ENCODE peak calls at places on chromosomes 7 and 10, in eight cellular contexts. R is mammary epithelial cell; C is HEK293T; W is stimulated activated CD4-positive, alpha-beta T cell treated with anti-CD3 and anti-CD28 coated beads, Interleukin-15, amount 100 ng/mL, for 1 hour; D is occipital lobe; P is activated T-helper 1 cell treated with Interleukin-2 at 50 U/mL for 16 hours; M is NCI-H1436; X is PC-3. K is an unnamed sample.
A peak's percentile ranks its signal among the peaks of the same experiment; 100 is the strongest.

GRCh38 chr7:158015403-158016116 is 572.1 kb downstream of the PTPRN2 start:
- DNase-seq in R (no peak), C (no peak), W (no peak), D (no peak), P (no peak), M (peak; percentile 49), X (no peak), K (no peak)

GRCh38 chr7:146702898-146703297 is 586.3 kb downstream of the CNTNAP2 start:
- DNase-seq in R (no peak), C (no peak), W (no peak), D (no peak), P (no peak), M (no peak), X (no peak), K (no peak)

GRCh38 chr10:6473901-6474370 is 106.1 kb downstream of the PRKCQ start:
- DNase-seq in R (peak; percentile 6), C (no peak), W (no peak), D (no peak), P (no peak), M (no peak), X (no peak), K (no peak)

GRCh38 chr10:44399478-44400451 is 14.9 kb upstream of the CXCL12 start:
- DNase-seq in R (no peak), C (no peak), W (no peak), D (no peak), P (no peak), M (no peak), X (no peak), K (no peak)

GRCh38 chr10:79380918-79381775 is 33.9 kb downstream of the PPIF start:
- DNase-seq in R (no peak), C (peak; percentile 6), W (no peak), D (no peak), P (no peak), M (no peak), X (no peak), K (no peak)

GRCh38 chr10:123808286-123808685 is 83.3 kb downstream of the CPXM2 start:
- DNase-seq in R (no peak), C (no peak), W (no peak), D (no peak), P (no peak), M (no peak), X (no peak), K (no peak)

GRCh38 chr7:45888993-45889366 is 692 bp downstream of the IGFBP1 start:
- DNase-seq in R (no peak), C (no peak), W (no peak), D (no peak), P (no peak), M (no peak), X (peak; percentile 43), K (no peak)

GRCh38 chr10:22690158-22690557 is 24.2 kb downstream of the PIP4K2A start:
- DNase-seq in R (no peak), C (no peak), W (no peak), D (no peak), P (no peak), M (no peak), X (no peak), K (no peak)

GRCh38 chr10:130110236-130111114 is at the start of gene C10orf143:
- DNase-seq in R (peak; percentile 97), C (peak; percentile 97), W (peak; percentile 97), D (peak; percentile 96), P (peak; percentile 97), M (peak; percentile 97), X (peak; percentile 90), K (peak; percentile 94)

GRCh38 chr7:143318661-143319060 is 2.8 kb downstream of the CLCN1 start:
- DNase-seq in R (peak; percentile 90), C (no peak), W (no peak), D (no peak), P (no peak), M (no peak), X (no peak), K (no peak)

GRCh38 chr7:120949393-120949799 is 1.2 kb upstream of the ING3 start:
- DNase-seq in R (no peak), C (no peak), W (no peak), D (no peak), P (no peak), M (no peak), X (peak; percentile 48), K (no peak)

GRCh38 chr7:84675633-84676034 is 481.0 kb upstream of the SEMA3A start:
- DNase-seq in R (peak; percentile 85), C (peak; percentile 5), W (no peak), D (no peak), P (no peak), M (no peak), X (peak; percentile 64), K (no peak)

GRCh38 chr10:71094712-71095390 is 117.5 kb upstream of the UNC5B start:
- DNase-seq in R (peak; percentile 81), C (no peak), W (no peak), D (no peak), P (no peak), M (no peak), X (peak; percentile 4), K (no peak)

GRCh38 chr10:99941942-99942835 is 67.6 kb downstream of the DNMBP start:
- DNase-seq in R (no peak), C (no peak), W (no peak), D (no peak), P (no peak), M (no peak), X (no peak), K (no peak)

GRCh38 chr10:82394122-82394521 is 519.1 kb downstream of the NRG3 start:
- DNase-seq in R (no peak), C (no peak), W (no peak), D (peak; percentile 42), P (no peak), M (no peak), X (no peak), K (no peak)

GRCh38 chr10:35765039-35765662 is 123.1 kb upstream of the FZD8 start:
- DNase-seq in R (no peak), C (no peak), W (no peak), D (no peak), P (no peak), M (no peak), X (no peak), K (no peak)

GRCh38 chr10:43350686-43351085 is 20.8 kb upstream of the FXYD4 start:
- DNase-seq in R (no peak), C (no peak), W (no peak), D (no peak), P (no peak), M (no peak), X (no peak), K (no peak)

GRCh38 chr10:121655254-121656142 is 57.3 kb upstream of the FGFR2 start:
- DNase-seq in R (peak; percentile 29), C (no peak), W (no peak), D (no peak), P (no peak), M (no peak), X (no peak), K (no peak)

GRCh38 chr7:153943428-153944370 is 108.5 kb upstream of the DPP6 start:
- DNase-seq in R (no peak), C (no peak), W (no peak), D (peak; percentile 7), P (no peak), M (no peak), X (no peak), K (no peak)

GRCh38 chr7:23295401-23295697 is 3.8 kb upstream of the MALSU1 start:
- DNase-seq in R (no peak), C (no peak), W (no peak), D (no peak), P (no peak), M (no peak), X (no peak), K (no peak)

GRCh38 chr10:1359599-1359955 is 303.4 kb downstream of the WDR37 start:
- DNase-seq in R (no peak), C (no peak), W (no peak), D (no peak), P (no peak), M (no peak), X (no peak), K (no peak)

GRCh38 chr10:33008499-33009243 is 50.6 kb upstream of the ITGB1 start:
- DNase-seq in R (peak; percentile 83), C (peak; percentile 43), W (peak; percentile 35), D (peak; percentile 19), P (peak; percentile 19), M (peak; percentile 61), X (peak; percentile 100), K (peak; percentile 81)

GRCh38 chr10:77869626-77870420 is 56.7 kb downstream of the DLG5 start:
- DNase-seq in R (peak; percentile 53), C (no peak), W (no peak), D (no peak), P (no peak), M (no peak), X (no peak), K (no peak)

GRCh38 chr7:142168746-142169145 is 57.2 kb downstream of the MGAM2 start:
- DNase-seq in R (peak; percentile 18), C (no peak), W (no peak), D (no peak), P (no peak), M (no peak), X (peak; percentile 27), K (no peak)

GRCh38 chr7:159027091-159027802 is 117.4 kb downstream of the VIPR2 start:
- DNase-seq in R (no peak), C (no peak), W (no peak), D (no peak), P (no peak), M (no peak), X (peak; percentile 71), K (no peak)

GRCh38 chr7:139731802-139732470 is 45.9 kb downstream of the HIPK2 start:
- DNase-seq in R (peak; percentile 87), C (no peak), W (no peak), D (peak; percentile 53), P (no peak), M (no peak), X (peak; percentile 97), K (no peak)

GRCh38 chr7:157310676-157311185 is 26.1 kb upstream of the DNAJB6 start:
- DNase-seq in R (peak; percentile 89), C (no peak), W (no peak), D (no peak), P (no peak), M (no peak), X (peak; percentile 64), K (no peak)

GRCh38 chr7:30709549-30709948 is 27.3 kb upstream of the CRHR2 start:
- DNase-seq in R (no peak), C (no peak), W (no peak), D (no peak), P (no peak), M (no peak), X (no peak), K (no peak)

GRCh38 chr10:130017631-130018022 is 53.6 kb upstream of the EBF3 start:
- DNase-seq in R (no peak), C (no peak), W (no peak), D (no peak), P (no peak), M (no peak), X (no peak), K (no peak)

GRCh38 chr7:43674559-43675436 is 54.5 kb downstream of the COA1 start:
- DNase-seq in R (peak; percentile 82), C (no peak), W (no peak), D (no peak), P (no peak), M (no peak), X (peak; percentile 90), K (no peak)

GRCh38 chr10:5547684-5547933 is 22.8 kb downstream of the CALML3 start:
- DNase-seq in R (no peak), C (no peak), W (no peak), D (no peak), P (no peak), M (no peak), X (no peak), K (no peak)

GRCh38 chr10:70348228-70348850 is 34.1 kb downstream of the LRRC20 start:
- DNase-seq in R (peak; percentile 32), C (peak; percentile 69), W (no peak), D (no peak), P (no peak), M (peak; percentile 19), X (peak; percentile 82), K (no peak)

GRCh38 chr7:97873606-97874005 is 1.4 kb upstream of the ASNS start:
- DNase-seq in R (no peak), C (no peak), W (no peak), D (no peak), P (no peak), M (no peak), X (no peak), K (no peak)

GRCh38 chr10:89702121-89702480 is 711 bp downstream of the KIF20B start:
- DNase-seq in R (peak; percentile 53), C (peak; percentile 10), W (no peak), D (peak; percentile 0), P (peak; percentile 0), M (no peak), X (peak; percentile 7), K (no peak)